ENCODE peak calls at places on chromosomes 7 and 10, in five cellular contexts. D is WERI-Rb-1, W is esophagus squamous epithelium, Y is HFF-Myc, P is brain microvascular endothelial cell. C is an unnamed sample.

GRCh38 chr10:131496351-131497052 is 185.0 kb upstream of the TCERG1L start:
- DNase-seq in P (no peak), W (no peak), Y (no peak), D (no peak), C (no peak)

GRCh38 chr10:26555719-26556368 is 117.7 kb downstream of the APBB1IP start:
- DNase-seq in D (no peak), P (no peak), Y (no peak), W (no peak), C (peak; percentile 32)

GRCh38 chr7:2930310-2931033 is 86.4 kb upstream of the GNA12 start:
- DNase-seq in D (no peak), W (no peak), Y (no peak), P (no peak), C (no peak)

GRCh38 chr7:48363174-48363573 is 191.9 kb downstream of the ABCA13 start:
- DNase-seq in D (no peak), P (no peak), Y (no peak), W (no peak), C (no peak)

GRCh38 chr7:91264083-91264923 is at the start of gene FZD1:
- DNase-seq in D (peak; percentile 98), W (peak; percentile 54), P (peak; percentile 97), Y (peak; percentile 91), C (peak; percentile 96)

GRCh38 chr7:29479606-29480200 is 83.9 kb upstream of the PRR15 start:
- DNase-seq in P (no peak), D (peak; percentile 73), W (no peak), Y (no peak), C (no peak)

GRCh38 chr10:86333813-86334514 is 32.6 kb downstream of the GRID1 start:
- DNase-seq in Y (no peak), D (no peak), W (no peak), P (no peak), C (no peak)

GRCh38 chr10:117936136-117936535 is 110.6 kb downstream of the RAB11FIP2 start:
- DNase-seq in W (no peak), D (no peak), P (no peak), Y (peak; percentile 32), C (no peak)

GRCh38 chr10:114520453-114520852 is 116.2 kb upstream of the AFAP1L2 start:
- DNase-seq in D (no peak), W (no peak), Y (no peak), P (peak; percentile 80), C (no peak)

GRCh38 chr10:63641799-63642198 is 120.6 kb downstream of the REEP3 start:
- DNase-seq in D (no peak), P (no peak), Y (no peak), W (no peak), C (no peak)

GRCh38 chr10:93072713-93073538 is 767 bp upstream of the CYP26A1 start:
- DNase-seq in D (no peak), W (no peak), P (no peak), Y (no peak), C (no peak)

GRCh38 chr10:69760086-69760485 is 41.6 kb upstream of the COL13A1 start:
- DNase-seq in W (no peak), D (no peak), Y (no peak), P (no peak), C (no peak)

GRCh38 chr7:42744746-42745145 is 167.1 kb downstream of the C7orf25 start:
- DNase-seq in W (no peak), P (no peak), Y (no peak), D (no peak), C (no peak)

GRCh38 chr7:159104188-159105030 is 40.3 kb downstream of the VIPR2 start:
- DNase-seq in Y (no peak), D (no peak), W (no peak), P (no peak), C (no peak)

GRCh38 chr7:70810558-70811139 is 321.3 kb upstream of the GALNT17 start:
- DNase-seq in W (no peak), D (no peak), Y (no peak), P (no peak), C (no peak)

GRCh38 chr7:70808876-70809275 is 323.1 kb upstream of the GALNT17 start:
- DNase-seq in Y (no peak), P (no peak), D (no peak), W (no peak), C (no peak)

GRCh38 chr7:70807650-70808049 is 324.3 kb upstream of the GALNT17 start:
- DNase-seq in P (no peak), D (peak; percentile 40), W (no peak), Y (no peak), C (no peak)

DNA sequence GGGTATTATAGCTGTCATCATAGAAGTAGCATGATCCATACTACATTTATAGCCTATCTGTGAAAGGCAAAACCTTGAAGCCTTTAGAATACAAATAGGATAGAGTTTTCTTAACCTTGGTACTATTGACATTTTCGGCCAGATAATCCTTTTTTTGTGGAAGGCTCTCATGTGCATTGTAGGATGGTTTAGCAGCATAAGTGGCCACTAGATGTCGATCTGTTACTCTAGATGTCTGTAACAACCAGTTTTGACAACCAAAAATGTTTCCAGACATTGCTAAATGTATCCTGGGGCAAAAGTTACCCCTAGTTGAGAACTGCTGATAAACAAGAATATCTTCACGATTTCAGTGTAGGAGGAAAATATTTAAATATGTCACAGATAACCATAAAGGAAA is 319.4 kb upstream of the GALNT17 start:
- DNase-seq in Y (no peak), P (no peak), D (no peak), W (no peak), C (no peak)
- TF ChIP-seq CTCF in Y (peak; percentile 7), P (peak; percentile 41), D (peak; percentile 31), W (no peak), C (peak; percentile 46)

GRCh38 chr7:98429799-98430198 is 28.9 kb upstream of the BAIAP2L1 start:
- DNase-seq in P (no peak), Y (no peak), W (no peak), D (no peak), C (no peak)
- H3K4me3 ChIP-seq in P (no peak overlapping the region), Y (no peak overlapping the region), W (no peak overlapping the region), D (no peak overlapping the region), C (no peak overlapping the region)

GRCh38 chr7:22296916-22297315 is 60.0 kb downstream of the RAPGEF5 start:
- DNase-seq in D (no peak), P (no peak), W (no peak), Y (no peak), C (no peak)
- TF ChIP-seq CTCF in D (no peak), P (peak; percentile 27), W (peak; percentile 7), Y (no peak), C (peak; percentile 29)

GRCh38 chr10:5658871-5659618 is 7.3 kb downstream of the ASB13 start:
- DNase-seq in Y (no peak), P (no peak), W (no peak), D (no peak), C (no peak)

GRCh38 chr10:5656737-5657579 is 9.4 kb downstream of the ASB13 start:
- DNase-seq in Y (no peak), D (no peak), P (no peak), W (no peak), C (no peak)

GRCh38 chr10:5662708-5663579 is 3.5 kb downstream of the ASB13 start:
- DNase-seq in D (no peak), Y (no peak), W (no peak), P (no peak), C (no peak)

GRCh38 chr10:5661043-5661442 is 5.4 kb downstream of the ASB13 start:
- DNase-seq in D (no peak), P (no peak), Y (no peak), W (no peak), C (no peak)

DNA sequence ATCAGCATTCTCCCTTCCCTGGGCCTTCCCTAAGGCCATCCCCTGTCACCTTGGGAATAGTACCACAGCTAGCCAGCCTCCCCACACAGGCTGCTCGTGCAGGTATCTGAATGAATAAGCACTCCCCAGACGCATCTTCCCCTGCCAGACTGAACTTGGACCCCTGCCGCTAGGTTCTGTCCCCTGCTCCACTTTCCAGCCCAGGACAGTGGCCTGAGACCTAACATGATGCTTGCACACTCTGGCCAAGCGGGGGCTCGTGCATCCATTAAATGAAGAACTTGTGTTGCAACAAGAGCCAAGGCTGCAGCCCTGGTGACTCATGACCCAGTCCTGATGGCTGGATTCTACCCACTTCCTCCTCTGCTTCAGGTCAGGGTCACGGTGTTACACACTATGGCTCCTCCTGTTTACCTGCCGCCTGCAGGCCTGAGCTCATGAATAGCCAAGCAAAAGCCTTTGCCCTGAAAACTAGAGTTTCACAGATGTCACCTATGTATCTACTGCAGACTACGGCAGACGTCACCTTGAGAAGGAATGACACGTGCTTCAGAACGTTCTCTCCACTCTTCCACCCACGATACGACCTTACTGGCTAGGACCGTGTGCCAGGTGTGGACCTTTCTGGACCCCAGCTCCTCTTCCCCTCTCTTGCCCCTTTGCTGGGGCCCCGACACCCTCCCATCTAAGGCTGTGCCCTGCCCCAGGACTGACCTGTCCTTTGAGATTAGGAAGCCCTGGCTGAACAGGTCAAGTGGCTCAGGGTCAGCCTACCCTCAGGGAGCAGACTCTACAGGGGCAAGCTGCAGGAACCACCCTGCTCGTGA is 6.5 kb downstream of the ASB13 start:
- DNase-seq in D (no peak), Y (no peak), P (peak; percentile 53), W (peak; percentile 23), C (peak; percentile 5)
- H3K4me3 ChIP-seq in D (no peak overlapping the region), Y (no peak overlapping the region), P (no peak overlapping the region), W (no peak overlapping the region), C (no peak overlapping the region)

GRCh38 chr10:1716839-1717238 is 20.5 kb downstream of the ADARB2 start:
- DNase-seq in D (no peak), Y (no peak), P (no peak), W (no peak), C (no peak)

GRCh38 chr10:1712944-1713671 is 24.2 kb downstream of the ADARB2 start:
- DNase-seq in P (no peak), Y (no peak), W (no peak), D (no peak), C (no peak)

GRCh38 chr10:1712314-1712713 is 25.0 kb downstream of the ADARB2 start:
- DNase-seq in Y (no peak), D (no peak), W (no peak), P (no peak), C (no peak)

GRCh38 chr10:1715821-1716220 is 21.5 kb downstream of the ADARB2 start:
- DNase-seq in W (no peak), P (no peak), Y (no peak), D (peak; percentile 16), C (no peak)
- TF ChIP-seq CTCF in W (peak; percentile 31), P (no peak), Y (no peak), D (peak; percentile 75), C (no peak)